ENCODE peak calls at places on chromosomes 16 and 17, in six cellular contexts. One of them, this sample, is unnamed.
A peak's percentile ranks its signal among the peaks of the same experiment; 100 is the strongest.

GRCh38 chr17:17497065-17497844 is 1.1 kb upstream of the RASD1 start:
- DNase-seq in body of pancreas: no peak
- DNase-seq in breast epithelium: no peak
- DNase-seq in A549: no peak
- DNase-seq in HepG2: no peak
- DNase-seq in IMR-90: no peak
- DNase-seq in this sample: no peak

GRCh38 chr16:29825145-29826044 is 5.1 kb downstream of the MVP start:
- DNase-seq in body of pancreas: peak; percentile 40
- DNase-seq in breast epithelium: no peak
- DNase-seq in A549: peak; percentile 78
- DNase-seq in HepG2: no peak
- DNase-seq in IMR-90: peak; percentile 90
- DNase-seq in this sample: no peak

GRCh38 chr17:74757502-74757901 is 9.1 kb downstream of the NHERF1 start:
- DNase-seq in body of pancreas: peak; percentile 72
- DNase-seq in breast epithelium: no peak
- DNase-seq in A549: no peak
- DNase-seq in HepG2: no peak
- DNase-seq in IMR-90: no peak
- DNase-seq in this sample: no peak

GRCh38 chr16:85931596-85932402 is 32.8 kb downstream of the IRF8 start:
- DNase-seq in body of pancreas: no peak
- DNase-seq in breast epithelium: no peak
- DNase-seq in A549: no peak
- DNase-seq in HepG2: no peak
- DNase-seq in IMR-90: no peak
- DNase-seq in this sample: no peak

GRCh38 chr17:40554646-40555295 is 10.5 kb downstream of the CCR7 start:
- DNase-seq in body of pancreas: peak; percentile 6
- DNase-seq in breast epithelium: no peak
- DNase-seq in A549: no peak
- DNase-seq in HepG2: no peak
- DNase-seq in IMR-90: no peak
- DNase-seq in this sample: peak; percentile 80

GRCh38 chr16:54098247-54098646 is 188.3 kb downstream of the IRX3 start:
- DNase-seq in body of pancreas: no peak
- DNase-seq in breast epithelium: no peak
- DNase-seq in A549: no peak
- DNase-seq in HepG2: no peak
- DNase-seq in IMR-90: no peak
- DNase-seq in this sample: no peak

GRCh38 chr17:17666111-17666714 is 15.0 kb upstream of the RAI1 start:
- DNase-seq in body of pancreas: no peak
- DNase-seq in breast epithelium: no peak
- DNase-seq in A549: peak; percentile 66
- DNase-seq in HepG2: peak; percentile 56
- DNase-seq in IMR-90: peak; percentile 82
- DNase-seq in this sample: no peak

GRCh38 chr17:81101614-81102306 is 63.5 kb upstream of the PVALEF start:
- DNase-seq in body of pancreas: peak; percentile 86
- DNase-seq in breast epithelium: peak; percentile 74
- DNase-seq in A549: peak; percentile 88
- DNase-seq in HepG2: peak; percentile 91
- DNase-seq in IMR-90: peak; percentile 71
- DNase-seq in this sample: peak; percentile 94

GRCh38 chr16:24409045-24409444 is 130.3 kb upstream of the RBBP6 start:
- DNase-seq in body of pancreas: no peak
- DNase-seq in breast epithelium: no peak
- DNase-seq in A549: peak; percentile 55
- DNase-seq in HepG2: no peak
- DNase-seq in IMR-90: no peak
- DNase-seq in this sample: peak; percentile 37

GRCh38 chr16:48143816-48144215 is 12.0 kb downstream of the ABCC12 start:
- DNase-seq in body of pancreas: no peak
- DNase-seq in breast epithelium: no peak
- DNase-seq in A549: no peak
- DNase-seq in HepG2: no peak
- DNase-seq in IMR-90: no peak
- DNase-seq in this sample: no peak

GRCh38 chr17:78781339-78782304 is at the start of gene CYTH1:
- DNase-seq in body of pancreas: peak; percentile 56
- DNase-seq in breast epithelium: peak; percentile 57
- DNase-seq in A549: peak; percentile 41
- DNase-seq in HepG2: no peak
- DNase-seq in IMR-90: no peak
- DNase-seq in this sample: peak; percentile 93

GRCh38 chr17:81238815-81239713 is at the start of the genes NDUFAF8 and TEPSIN:
- DNase-seq in body of pancreas: peak; percentile 99
- DNase-seq in breast epithelium: peak; percentile 98
- DNase-seq in A549: peak; percentile 100
- DNase-seq in HepG2: peak; percentile 100
- DNase-seq in IMR-90: peak; percentile 99
- DNase-seq in this sample: peak; percentile 99

GRCh38 chr17:49442051-49442450 is 27.4 kb upstream of the PHB1 start:
- DNase-seq in body of pancreas: no peak
- DNase-seq in breast epithelium: peak; percentile 43
- DNase-seq in A549: no peak
- DNase-seq in HepG2: no peak
- DNase-seq in IMR-90: no peak
- DNase-seq in this sample: no peak
- TF ChIP-seq POLR2A in body of pancreas: no peak
- TF ChIP-seq POLR2A in breast epithelium: no peak
- TF ChIP-seq POLR2A in A549: no peak
- TF ChIP-seq POLR2A in HepG2: no peak
- TF ChIP-seq POLR2A in IMR-90: no peak
- TF ChIP-seq POLR2A in this sample: no peak

GRCh38 chr17:43978078-43978477 is 24.3 kb upstream of the PYY start:
- DNase-seq in body of pancreas: no peak
- DNase-seq in breast epithelium: no peak
- DNase-seq in A549: no peak
- DNase-seq in HepG2: no peak
- DNase-seq in IMR-90: no peak
- DNase-seq in this sample: no peak

GRCh38 chr17:43976956-43977837 is 23.5 kb upstream of the PYY start:
- DNase-seq in body of pancreas: no peak
- DNase-seq in breast epithelium: no peak
- DNase-seq in A549: no peak
- DNase-seq in HepG2: no peak
- DNase-seq in IMR-90: no peak
- DNase-seq in this sample: no peak

GRCh38 chr17:43974541-43975315 is 21.0 kb upstream of the PYY start:
- DNase-seq in body of pancreas: no peak
- DNase-seq in breast epithelium: no peak
- DNase-seq in A549: no peak
- DNase-seq in HepG2: no peak
- DNase-seq in IMR-90: no peak
- DNase-seq in this sample: no peak

GRCh38 chr17:43979011-43979410 is 25.3 kb upstream of the PYY start:
- DNase-seq in body of pancreas: no peak
- DNase-seq in breast epithelium: no peak
- DNase-seq in A549: no peak
- DNase-seq in HepG2: no peak
- DNase-seq in IMR-90: no peak
- DNase-seq in this sample: no peak

GRCh38 chr17:43975898-43976297 is 22.2 kb upstream of the PYY start:
- DNase-seq in body of pancreas: no peak
- DNase-seq in breast epithelium: no peak
- DNase-seq in A549: no peak
- DNase-seq in HepG2: no peak
- DNase-seq in IMR-90: no peak
- DNase-seq in this sample: no peak
- TF ChIP-seq POLR2A in body of pancreas: no peak
- TF ChIP-seq POLR2A in breast epithelium: no peak
- TF ChIP-seq POLR2A in A549: no peak
- TF ChIP-seq POLR2A in HepG2: no peak
- TF ChIP-seq POLR2A in IMR-90: no peak
- TF ChIP-seq POLR2A in this sample: no peak

GRCh38 chr16:67170168-67170947 is at the start of gene NOL3:
- DNase-seq in body of pancreas: peak; percentile 90
- DNase-seq in breast epithelium: peak; percentile 84
- DNase-seq in A549: peak; percentile 94
- DNase-seq in HepG2: peak; percentile 87
- DNase-seq in IMR-90: peak; percentile 76
- DNase-seq in this sample: peak; percentile 74
- TF ChIP-seq POLR2A in body of pancreas: peak; percentile 18
- TF ChIP-seq POLR2A in breast epithelium: no peak
- TF ChIP-seq POLR2A in A549: peak; percentile 95
- TF ChIP-seq POLR2A in HepG2: peak; percentile 45
- TF ChIP-seq POLR2A in IMR-90: peak; percentile 45
- TF ChIP-seq POLR2A in this sample: no peak

DNA sequence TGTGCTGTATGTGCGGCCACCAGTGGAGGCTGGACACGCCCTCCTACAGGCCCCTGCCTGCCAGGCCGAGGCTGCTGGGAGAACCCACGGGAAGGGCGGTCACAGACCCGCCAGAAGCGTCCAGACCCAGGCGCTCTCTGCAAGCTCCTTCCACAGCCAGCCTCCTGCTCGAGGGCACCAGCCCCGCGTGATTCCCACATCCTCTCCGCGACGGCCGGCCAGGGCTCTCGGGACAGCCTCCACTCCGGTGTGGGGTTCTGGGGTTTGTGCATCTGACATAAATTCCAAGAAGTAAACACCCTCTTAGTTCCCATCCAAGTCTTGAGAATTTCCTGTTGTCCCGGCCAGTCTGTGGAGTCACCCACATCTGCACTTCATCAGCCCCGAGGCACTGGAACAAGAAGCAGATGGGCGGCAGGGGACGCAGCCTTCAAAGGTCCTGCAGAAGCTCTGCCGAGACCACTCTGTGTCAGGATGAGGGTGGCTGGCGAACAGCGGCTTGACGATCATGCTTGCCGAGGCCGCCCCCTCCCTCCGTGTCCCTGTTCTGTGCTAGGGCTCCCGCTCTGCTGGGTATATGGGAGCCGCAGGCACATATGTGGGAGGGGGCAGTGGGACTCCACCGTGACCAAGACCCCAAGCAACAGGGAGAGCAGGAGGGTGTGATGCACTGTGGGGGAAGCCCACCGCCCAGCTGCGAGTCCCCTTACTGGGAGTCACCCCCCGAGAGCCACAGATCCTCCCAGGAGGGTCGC is 2.4 kb upstream of the TMEM204 start:
- DNase-seq in body of pancreas: peak; percentile 47
- DNase-seq in breast epithelium: no peak
- DNase-seq in A549: no peak
- DNase-seq in HepG2: no peak
- DNase-seq in IMR-90: peak; percentile 43
- DNase-seq in this sample: peak; percentile 66
- TF ChIP-seq POLR2A in body of pancreas: peak; percentile 3
- TF ChIP-seq POLR2A in breast epithelium: no peak
- TF ChIP-seq POLR2A in A549: no peak
- TF ChIP-seq POLR2A in HepG2: no peak
- TF ChIP-seq POLR2A in IMR-90: no peak
- TF ChIP-seq POLR2A in this sample: no peak

GRCh38 chr17:66431080-66431795 is 128.8 kb downstream of the PRKCA start:
- DNase-seq in body of pancreas: no peak
- DNase-seq in breast epithelium: no peak
- DNase-seq in A549: no peak
- DNase-seq in HepG2: no peak
- DNase-seq in IMR-90: peak; percentile 41
- DNase-seq in this sample: no peak
- TF ChIP-seq POLR2A in body of pancreas: no peak
- TF ChIP-seq POLR2A in breast epithelium: no peak
- TF ChIP-seq POLR2A in A549: no peak
- TF ChIP-seq POLR2A in HepG2: no peak
- TF ChIP-seq POLR2A in IMR-90: no peak
- TF ChIP-seq POLR2A in this sample: no peak

GRCh38 chr17:58516644-58517377 is 2.4 kb upstream of the MTMR4 start:
- DNase-seq in body of pancreas: no peak
- DNase-seq in breast epithelium: no peak
- DNase-seq in A549: no peak
- DNase-seq in HepG2: peak; percentile 90
- DNase-seq in IMR-90: no peak
- DNase-seq in this sample: no peak
- TF ChIP-seq POLR2A in body of pancreas: no peak
- TF ChIP-seq POLR2A in breast epithelium: no peak
- TF ChIP-seq POLR2A in A549: no peak
- TF ChIP-seq POLR2A in HepG2: peak; percentile 71
- TF ChIP-seq POLR2A in IMR-90: no peak
- TF ChIP-seq POLR2A in this sample: no peak

DNA sequence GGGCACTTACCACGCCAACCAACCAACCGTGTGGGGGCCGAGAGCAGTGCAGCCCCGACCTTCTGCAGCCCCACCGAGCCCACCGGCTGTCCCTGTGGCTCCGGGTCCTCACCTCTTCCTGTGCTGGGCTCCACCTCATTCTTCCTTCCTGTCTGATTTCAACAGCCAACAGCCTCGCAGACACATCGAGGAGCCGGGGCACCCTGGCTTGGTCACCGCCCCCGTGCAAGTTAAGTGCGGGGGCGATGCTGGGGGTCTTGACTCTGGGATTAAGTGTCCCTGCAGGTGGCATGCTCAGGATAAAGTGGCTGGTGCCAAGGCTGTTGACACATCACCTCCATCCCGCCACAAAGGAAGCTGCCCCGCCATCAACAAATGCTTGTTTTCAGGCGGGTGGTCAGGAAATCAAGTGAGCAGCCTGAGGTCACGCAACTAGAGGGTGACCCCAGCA is at the start of gene NLRC3:
- DNase-seq in body of pancreas: no peak
- DNase-seq in breast epithelium: no peak
- DNase-seq in A549: no peak
- DNase-seq in HepG2: no peak
- DNase-seq in IMR-90: no peak
- DNase-seq in this sample: no peak
- TF ChIP-seq POLR2A in body of pancreas: no peak
- TF ChIP-seq POLR2A in breast epithelium: no peak
- TF ChIP-seq POLR2A in A549: no peak
- TF ChIP-seq POLR2A in HepG2: no peak
- TF ChIP-seq POLR2A in IMR-90: no peak
- TF ChIP-seq POLR2A in this sample: no peak